ENCODE peak calls at places on chromosomes 5 and 9, in nine cellular contexts. B is heart left ventricle, A is mesendoderm, Q is HL-60, G is coronary artery, I is kidney, N is AG04450, M is fibroblast of villous mesenchyme, O is Peyer's patch. L is an unnamed sample.

GRCh38 chr9:125763373-125763772 is 16.2 kb downstream of the PBX3 start:
- DNase-seq in A (no peak), N (no peak), O (no peak), G (no peak), B (no peak), Q (no peak), I (no peak), M (no peak), L (no peak)

GRCh38 chr5:172417983-172418630 is 36.2 kb downstream of the SH3PXD2B start:
- DNase-seq in N (peak), O (peak), A (no peak), I (peak), M (peak), Q (peak), G (peak), B (peak), L (peak)

GRCh38 chr5:109486200-109486804 is 76.5 kb upstream of the PJA2 start:
- DNase-seq in I (no peak), M (no peak), G (no peak), A (no peak), B (no peak), Q (no peak), O (no peak), N (no peak), L (no peak)

GRCh38 chr5:61918606-61919005 is 387.4 kb upstream of the KIF2A start:
- DNase-seq in O (no peak), M (no peak), N (no peak), I (no peak), A (no peak), B (no peak), G (no peak), Q (no peak), L (no peak)

GRCh38 chr5:110356687-110357086 is 369.8 kb downstream of the TMEM232 start:
- DNase-seq in B (no peak), A (peak), O (no peak), Q (no peak), G (no peak), M (peak), I (no peak), N (no peak), L (no peak)

GRCh38 chr9:4298255-4299005 is 1.4 kb downstream of the GLIS3 start:
- DNase-seq in B (peak), I (peak), O (peak), N (no peak), G (peak), Q (peak), M (peak), A (peak), L (peak)

GRCh38 chr5:39394946-39395345 is 29.8 kb downstream of the DAB2 start:
- DNase-seq in A (no peak), N (no peak), B (no peak), G (no peak), Q (no peak), I (no peak), M (peak), O (no peak), L (no peak)

GRCh38 chr9:76717176-76717575 is 47.1 kb upstream of the PCA3 start:
- DNase-seq in N (no peak), B (no peak), M (no peak), O (no peak), Q (no peak), A (no peak), G (no peak), I (no peak), L (no peak)

GRCh38 chr9:93096811-93097382 is 880 bp downstream of the CARD19 start:
- DNase-seq in B (peak), O (no peak), N (no peak), I (no peak), A (no peak), G (peak), Q (no peak), M (no peak), L (no peak)

GRCh38 chr5:169772256-169772655 is 135.2 kb downstream of the DOCK2 start:
- DNase-seq in Q (no peak), B (no peak), M (no peak), G (no peak), O (no peak), A (no peak), I (no peak), N (no peak), L (no peak)

GRCh38 chr9:94865599-94866456 is 139.3 kb downstream of the AOPEP start:
- DNase-seq in M (peak), I (no peak), A (no peak), Q (no peak), B (no peak), O (no peak), N (peak), G (no peak), L (no peak)

GRCh38 chr5:79456449-79456848 is 57.5 kb downstream of the HOMER1 start:
- DNase-seq in Q (no peak), M (no peak), I (no peak), G (no peak), B (no peak), O (no peak), A (no peak), N (no peak), L (no peak)

GRCh38 chr5:136667789-136668188 is 302.4 kb upstream of the TRPC7 start:
- DNase-seq in Q (no peak), M (no peak), B (no peak), I (no peak), O (no peak), N (no peak), A (no peak), G (no peak), L (no peak)

GRCh38 chr9:114507726-114508125 is 2.5 kb upstream of the WHRN start:
- DNase-seq in N (no peak), Q (peak), I (no peak), G (no peak), A (peak), M (no peak), O (no peak), B (no peak), L (no peak)

GRCh38 chr9:116842658-116843057 is 155.6 kb downstream of the TRIM32 start:
- DNase-seq in Q (no peak), I (no peak), O (no peak), A (peak), G (no peak), M (no peak), B (no peak), N (no peak), L (no peak)

GRCh38 chr5:169003721-169004481 is 297.0 kb downstream of the SLIT3 start:
- DNase-seq in G (no peak), B (no peak), Q (no peak), A (peak), I (no peak), M (no peak), O (no peak), N (no peak), L (no peak)

GRCh38 chr5:127389616-127390015 is 99.0 kb downstream of the MEGF10 start:
- DNase-seq in I (no peak), M (no peak), N (no peak), B (no peak), Q (peak), A (no peak), G (no peak), O (no peak), L (no peak)

GRCh38 chr5:51465165-51465564 is 81.9 kb downstream of the ISL1 start:
- DNase-seq in M (no peak), Q (no peak), N (no peak), O (no peak), B (no peak), A (peak), I (no peak), G (no peak), L (no peak)

GRCh38 chr9:137310190-137311052 is 8.3 kb upstream of the NRARP start:
- DNase-seq in N (no peak), B (peak), M (no peak), A (no peak), I (peak), O (no peak), G (no peak), Q (no peak), L (peak)

GRCh38 chr9:87381050-87381711 is 116.5 kb upstream of the DAPK1 start:
- DNase-seq in M (peak), Q (no peak), I (no peak), O (no peak), N (no peak), B (no peak), G (no peak), A (no peak), L (no peak)

GRCh38 chr5:158406884-158407790 is 548.2 kb upstream of the CLINT1 start:
- DNase-seq in I (no peak), Q (no peak), M (peak), N (no peak), A (no peak), O (no peak), G (no peak), B (no peak), L (no peak)

GRCh38 chr5:4370218-4370617 is 769.9 kb upstream of the ADAMTS16 start:
- DNase-seq in Q (no peak), I (no peak), O (no peak), G (no peak), A (no peak), N (no peak), M (no peak), B (no peak), L (no peak)

GRCh38 chr9:121292801-121293241 is 24.9 kb downstream of the GSN start:
- DNase-seq in Q (no peak), B (no peak), A (no peak), G (no peak), I (no peak), O (no peak), N (no peak), M (no peak), L (no peak)

DNA sequence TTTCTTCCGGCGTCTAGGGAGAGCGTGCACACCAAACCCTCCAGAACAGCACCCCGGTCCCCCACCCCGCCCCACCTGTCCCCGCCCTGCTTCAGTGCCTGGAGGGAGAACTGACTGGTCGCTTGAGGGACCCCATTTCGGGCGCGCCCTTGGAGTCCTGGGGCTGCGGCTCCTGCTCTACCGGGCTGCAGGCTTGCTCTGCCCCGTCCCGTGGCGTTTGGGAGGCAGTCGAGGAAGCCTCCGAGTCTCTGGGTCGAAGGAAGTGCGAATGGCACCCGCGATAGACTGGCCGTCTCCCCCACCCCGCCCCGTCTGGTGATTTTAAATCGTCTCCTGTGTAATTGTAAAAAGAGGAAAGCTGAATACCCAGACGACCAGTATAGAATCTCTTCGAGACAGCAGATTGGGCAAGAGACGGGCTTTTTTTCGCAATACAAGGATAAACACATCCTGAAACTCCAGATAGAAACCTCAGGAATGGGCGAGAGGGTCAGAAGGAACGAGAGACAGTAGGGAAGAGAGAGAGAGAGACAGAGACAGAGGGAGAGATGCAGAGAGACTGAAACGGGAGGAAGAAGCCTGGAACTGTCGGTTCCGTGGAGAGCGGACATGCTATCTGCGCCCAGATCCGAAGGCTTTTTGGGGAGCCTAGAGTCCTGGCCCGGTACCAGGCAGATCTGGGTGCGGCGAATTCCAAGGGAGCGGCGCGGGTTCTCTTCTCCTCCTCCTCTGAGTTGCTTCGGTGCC is 9.9 kb downstream of the PRDM6 start:
- DNase-seq in A (peak), G (no peak), I (no peak), Q (no peak), B (peak), N (no peak), M (peak), O (no peak), L (no peak)
- H3K4me3 ChIP-seq in A (no peak), G (peak), I (no peak), Q (no peak), B (peak), N (no peak), M (peak), O (no peak), L (peak)

GRCh38 chr9:89802809-89803355 is 198.1 kb downstream of the GADD45G start:
- DNase-seq in B (peak), G (peak), O (no peak), N (no peak), A (no peak), I (no peak), Q (no peak), M (no peak), L (peak)

GRCh38 chr9:89799766-89800165 is 195.0 kb downstream of the GADD45G start:
- DNase-seq in B (no peak), Q (no peak), M (no peak), I (no peak), O (no peak), N (no peak), A (no peak), G (no peak), L (peak)

GRCh38 chr9:89799221-89799620 is 194.4 kb downstream of the GADD45G start:
- DNase-seq in Q (no peak), G (peak), I (no peak), A (no peak), B (no peak), M (no peak), O (no peak), N (no peak), L (no peak)

GRCh38 chr9:89803403-89803802 is 198.6 kb downstream of the GADD45G start:
- DNase-seq in B (no peak), N (no peak), Q (no peak), I (no peak), G (peak), O (no peak), A (no peak), M (no peak), L (peak)

GRCh38 chr9:89801723-89802680 is 197.2 kb downstream of the GADD45G start:
- DNase-seq in Q (no peak), M (no peak), N (no peak), A (no peak), B (no peak), O (no peak), I (no peak), G (peak), L (peak)
- H3K4me3 ChIP-seq in Q (no peak), M (no peak), N (no peak), A (no peak), B (no peak), O (no peak), I (no peak), G (no peak), L (no peak)

GRCh38 chr9:133458643-133459312 is 1.0 kb upstream of the CACFD1 start:
- DNase-seq in G (no peak), N (no peak), A (peak), B (peak), M (no peak), O (no peak), Q (peak), I (peak), L (no peak)
- H3K4me3 ChIP-seq in G (peak), N (peak), A (no peak), B (peak), M (peak), O (no peak), Q (no peak), I (peak), L (peak)

DNA sequence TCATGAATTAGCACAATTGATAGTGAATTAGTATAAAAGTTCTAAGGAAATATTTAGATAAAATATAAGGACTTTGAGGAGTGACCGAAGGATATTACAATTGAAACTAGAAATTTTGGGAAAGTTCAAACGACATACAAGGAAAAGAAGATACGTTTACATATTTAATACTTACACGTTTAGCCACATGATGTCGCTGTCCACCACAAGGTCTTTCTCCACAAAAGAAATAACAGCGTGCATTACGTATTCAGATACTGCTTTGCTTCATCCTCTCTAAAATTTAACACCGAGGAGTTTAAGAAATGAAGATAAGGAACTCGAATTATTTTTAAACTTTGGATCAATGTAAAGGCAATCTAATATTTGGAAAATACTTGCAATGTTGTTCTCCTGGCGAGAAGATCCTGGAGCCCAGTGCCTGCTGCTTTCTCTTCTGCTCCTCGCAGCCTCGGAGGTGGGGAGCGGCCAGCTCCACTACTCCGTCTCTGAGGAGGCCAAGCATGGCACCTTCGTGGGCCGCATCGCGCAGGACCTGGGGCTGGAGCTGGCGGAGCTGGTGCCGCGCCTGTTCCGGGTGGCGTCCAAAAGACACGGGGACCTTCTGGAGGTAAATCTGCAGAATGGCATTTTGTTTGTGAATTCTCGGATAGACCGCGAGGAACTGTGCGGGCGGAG is at the start of gene PCDHA3:
- DNase-seq in I (no peak), A (peak), M (peak), Q (no peak), B (no peak), G (no peak), O (no peak), N (no peak), L (no peak)
- H3K4me3 ChIP-seq in I (peak), A (no peak), M (peak), Q (no peak), B (peak), G (peak), O (no peak), N (no peak), L (peak)

DNA sequence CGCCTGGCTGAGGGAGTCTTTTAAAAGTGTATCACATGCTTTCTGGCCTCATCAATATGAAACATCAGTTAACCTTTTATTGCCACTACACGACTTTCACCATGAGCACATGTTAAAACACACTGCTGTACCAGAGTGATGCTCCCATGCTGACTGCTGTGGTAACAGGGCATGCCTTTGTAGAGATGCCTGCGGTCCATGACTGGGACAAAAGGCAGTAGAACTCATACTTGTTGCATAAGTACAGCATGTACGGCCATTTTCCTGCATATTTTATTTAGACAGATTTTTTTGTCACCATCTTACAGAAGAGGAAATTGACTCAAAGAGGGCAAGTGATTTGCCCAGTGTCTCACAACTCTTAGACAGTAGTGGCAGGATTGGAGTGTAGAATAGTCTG is 105.7 kb upstream of the ADAMTSL1 start:
- DNase-seq in I (no peak), B (no peak), O (no peak), G (no peak), Q (no peak), N (no peak), A (no peak), M (no peak), L (no peak)
- H3K4me3 ChIP-seq in I (no peak), B (no peak), O (no peak), G (no peak), Q (no peak), N (no peak), A (no peak), M (no peak), L (no peak)

L was measured in lower lobe of right lung.